ENCODE peak calls at places on chromosomes 4 and X, in four cellular contexts. Z is IMR-90, V is HCT116, A is K562. U is an unnamed sample.

GRCh38 chrX:39749728-39750127 is 348.0 kb downstream of the BCOR start:
- DNase-seq in Z (no peak), A (peak; percentile 47), V (no peak), U (no peak)

GRCh38 chr4:108775921-108776320 is 13.1 kb upstream of the ETNPPL start:
- DNase-seq in V (no peak), A (no peak), Z (no peak), U (no peak)

GRCh38 chrX:101257448-101258259 is 33.5 kb downstream of the TAF7L start:
- DNase-seq in A (no peak), Z (peak; percentile 76), V (no peak), U (no peak)

GRCh38 chr4:54231419-54232150 is 2.5 kb downstream of the PDGFRA start:
- DNase-seq in A (no peak), Z (peak; percentile 66), V (no peak), U (no peak)

GRCh38 chrX:136214551-136214950 is 36.6 kb downstream of the MAP7D3 start:
- DNase-seq in V (no peak), A (no peak), Z (peak; percentile 75), U (no peak)

GRCh38 chrX:15206306-15206705 is 63.6 kb downstream of the ASB9 start:
- DNase-seq in V (no peak), A (no peak), Z (no peak), U (no peak)

GRCh38 chrX:45134775-45135174 is 65.9 kb downstream of the DIPK2B start:
- DNase-seq in A (no peak), Z (no peak), V (no peak), U (no peak)

GRCh38 chr4:14110407-14110806 is 482.9 kb upstream of the BOD1L1 start:
- DNase-seq in Z (peak; percentile 85), A (no peak), V (no peak), U (peak; percentile 20)

GRCh38 chr4:147398556-147398955 is 82.3 kb upstream of the EDNRA start:
- DNase-seq in A (no peak), Z (no peak), V (no peak), U (no peak)

GRCh38 chr4:118821590-118822293 is 14.2 kb downstream of the SEC24D start:
- DNase-seq in V (no peak), Z (no peak), A (no peak), U (no peak)

GRCh38 chr4:148469938-148470337 is 27.7 kb upstream of the NR3C2 start:
- DNase-seq in V (no peak), A (no peak), Z (no peak), U (no peak)

GRCh38 chr4:79209822-79210635 is 115.8 kb downstream of the NAA11 start:
- DNase-seq in V (no peak), Z (no peak), A (peak; percentile 79), U (no peak)

GRCh38 chr4:81180916-81181315 is 34.1 kb downstream of the PRKG2 start:
- DNase-seq in V (no peak), Z (no peak), A (no peak), U (no peak)

GRCh38 chr4:73051625-73052024 is 17.9 kb downstream of the COX18 start:
- DNase-seq in Z (no peak), V (no peak), A (no peak), U (no peak)

GRCh38 chrX:51395807-51396728 is 63.4 kb downstream of the NUDT10 start:
- DNase-seq in A (no peak), V (no peak), Z (no peak), U (peak; percentile 11)

GRCh38 chrX:1502853-1503252 is 34.1 kb downstream of the P2RY8 start:
- DNase-seq in A (no peak), Z (no peak), V (no peak), U (no peak)

GRCh38 chrX:1500701-1501624 is 36.0 kb downstream of the P2RY8 start:
- DNase-seq in V (no peak), A (no peak), Z (no peak), U (no peak)

GRCh38 chrX:1507511-1508463 is 29.2 kb downstream of the P2RY8 start:
- DNase-seq in Z (no peak), V (no peak), A (no peak), U (no peak)

GRCh38 chrX:1506916-1507315 is 30.1 kb downstream of the P2RY8 start:
- DNase-seq in Z (no peak), V (no peak), A (no peak), U (no peak)

GRCh38 chrX:1502241-1502640 is 34.7 kb downstream of the P2RY8 start:
- DNase-seq in Z (no peak), A (no peak), V (no peak), U (no peak)
- TF ChIP-seq CEBPB in Z (no peak), A (no peak), V (no peak), U (no peak)

DNA sequence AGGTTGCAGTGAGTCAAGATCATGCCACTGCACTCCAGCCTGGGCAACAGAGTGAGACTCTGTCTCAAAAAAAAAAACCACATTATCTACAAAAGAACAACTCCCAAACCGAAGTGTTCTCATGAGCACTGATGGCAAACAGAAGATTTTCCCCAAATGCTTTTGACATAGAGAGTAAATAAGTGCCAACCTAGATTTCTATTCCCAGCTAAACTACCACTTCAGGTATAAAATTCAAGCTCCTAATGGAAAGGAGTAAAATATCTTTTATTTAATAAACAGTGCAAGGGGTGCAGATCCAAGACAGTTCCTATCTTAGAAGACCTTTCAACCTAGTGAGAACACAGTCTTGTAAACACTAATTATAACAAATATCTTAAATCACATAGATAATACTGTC is 170.3 kb downstream of the TENM3 start:
- DNase-seq in A (no peak), Z (no peak), V (no peak), U (no peak)
- H3K4me2 ChIP-seq in A (no peak overlapping the region), Z (no peak overlapping the region), V (no peak overlapping the region), U (no peak overlapping the region)

DNA sequence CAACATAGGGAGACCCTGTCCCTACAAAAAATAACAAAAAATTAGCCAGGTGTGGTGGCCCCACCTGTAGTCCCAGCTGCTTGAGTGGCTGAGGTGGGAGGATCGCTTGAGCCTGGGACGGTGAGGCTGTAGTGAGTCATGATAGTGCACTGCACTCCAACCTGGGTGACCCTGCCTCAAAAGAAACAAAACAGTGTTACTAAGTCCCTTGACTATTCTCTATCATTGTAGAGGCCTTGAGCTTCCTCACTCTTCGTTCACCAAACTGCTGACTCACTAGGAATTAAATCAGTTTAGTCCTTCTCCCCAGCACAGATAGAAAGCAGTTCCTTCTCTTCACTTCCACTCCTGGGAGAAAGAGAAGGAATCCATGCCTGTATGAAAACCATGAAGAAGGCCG is 14.5 kb downstream of the CDS1 start:
- DNase-seq in A (no peak), V (peak; percentile 64), Z (no peak), U (no peak)
- TF ChIP-seq CEBPB in A (no peak), V (no peak), Z (no peak), U (no peak)

GRCh38 chr4:159981457-159981856 is 878.6 kb downstream of the RAPGEF2 start:
- DNase-seq in V (no peak), A (no peak), Z (no peak), U (no peak)

GRCh38 chr4:159979351-159979750 is 876.5 kb downstream of the RAPGEF2 start:
- DNase-seq in A (no peak), V (no peak), Z (no peak), U (no peak)

GRCh38 chr4:159979953-159980352 is 877.1 kb downstream of the RAPGEF2 start:
- DNase-seq in A (no peak), Z (no peak), V (no peak), U (no peak)

GRCh38 chr4:159977907-159978617 is 875.2 kb downstream of the RAPGEF2 start:
- DNase-seq in Z (no peak), A (no peak), V (no peak), U (no peak)

DNA sequence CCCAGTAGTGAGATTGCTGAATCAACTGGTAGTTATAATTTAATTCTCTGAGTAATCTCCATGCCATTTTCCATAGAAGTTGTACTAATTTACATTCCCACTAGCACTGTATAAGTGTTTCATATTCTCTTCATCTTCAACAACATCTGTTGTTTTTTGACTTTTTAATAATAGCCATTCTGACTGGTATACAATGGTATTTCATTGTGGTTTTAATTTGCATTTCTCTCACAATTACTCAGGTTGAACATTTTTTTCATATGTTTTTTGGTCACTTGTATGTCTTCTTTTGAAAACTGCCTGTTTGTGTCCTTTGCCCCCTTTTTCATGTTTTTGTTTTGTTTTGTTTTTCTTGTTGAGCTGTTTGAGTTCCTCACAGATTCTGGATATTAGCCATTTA is 880.2 kb downstream of the RAPGEF2 start:
- DNase-seq in A (no peak), Z (no peak), V (no peak), U (no peak)
- H3K4me2 ChIP-seq in A (no peak overlapping the region), Z (no peak overlapping the region), V (no peak overlapping the region), U (no peak overlapping the region)

GRCh38 chrX:7149421-7149820 is 1.5 kb upstream of the PUDP start:
- DNase-seq in V (no peak), A (no peak), Z (no peak), U (no peak)

GRCh38 chrX:7146703-7147430 is 645 bp upstream of the STS start:
- DNase-seq in V (no peak), Z (no peak), A (peak; percentile 42), U (no peak)

GRCh38 chrX:7147978-7148824 is at the start of gene PUDP:
- DNase-seq in Z (peak; percentile 83), V (peak; percentile 37), A (peak; percentile 95), U (peak; percentile 73)

GRCh38 chrX:7146026-7146702 is 1.3 kb upstream of the STS start:
- DNase-seq in V (no peak), Z (no peak), A (no peak), U (no peak)

DNA sequence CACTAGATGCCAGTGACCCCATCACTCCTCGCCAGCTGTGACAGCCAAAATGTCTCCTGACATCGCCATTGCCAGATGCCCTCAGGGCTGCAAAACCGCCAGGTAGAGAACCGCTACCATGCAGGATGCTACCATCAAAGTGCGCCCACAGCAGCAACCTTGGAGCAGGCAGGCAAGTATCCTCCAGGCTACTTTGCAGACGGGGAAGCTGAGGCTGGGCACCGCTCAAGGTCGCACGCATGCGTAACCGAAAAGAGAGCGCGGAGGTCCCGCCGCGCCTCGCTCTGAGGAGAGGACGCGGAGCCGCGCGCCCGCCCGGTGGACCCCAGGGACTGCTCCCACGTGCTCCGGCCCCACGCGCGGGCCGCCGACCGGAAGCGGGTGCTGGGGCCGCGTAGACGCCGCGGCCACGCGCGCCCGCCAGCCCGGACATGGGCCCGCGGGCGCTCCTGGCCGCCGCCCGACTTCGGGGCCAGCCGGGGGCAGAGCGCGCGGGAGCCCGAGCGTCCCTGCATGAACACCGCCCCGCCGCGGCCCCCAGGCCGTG is at the start of gene STS:
- DNase-seq in A (no peak), V (no peak), Z (peak; percentile 14), U (no peak)
- TF ChIP-seq CEBPB in A (no peak), V (no peak), Z (no peak), U (no peak)

GRCh38 chr4:2060578-2061207 is 1.6 kb downstream of the NAT8L start:
- DNase-seq in A (no peak), Z (no peak), V (no peak), U (no peak)
- H3K4me2 ChIP-seq in A (no peak overlapping the region), Z (no peak overlapping the region), V (peak overlapping the region; percentile 82), U (peak overlapping the region; percentile 91)

DNA sequence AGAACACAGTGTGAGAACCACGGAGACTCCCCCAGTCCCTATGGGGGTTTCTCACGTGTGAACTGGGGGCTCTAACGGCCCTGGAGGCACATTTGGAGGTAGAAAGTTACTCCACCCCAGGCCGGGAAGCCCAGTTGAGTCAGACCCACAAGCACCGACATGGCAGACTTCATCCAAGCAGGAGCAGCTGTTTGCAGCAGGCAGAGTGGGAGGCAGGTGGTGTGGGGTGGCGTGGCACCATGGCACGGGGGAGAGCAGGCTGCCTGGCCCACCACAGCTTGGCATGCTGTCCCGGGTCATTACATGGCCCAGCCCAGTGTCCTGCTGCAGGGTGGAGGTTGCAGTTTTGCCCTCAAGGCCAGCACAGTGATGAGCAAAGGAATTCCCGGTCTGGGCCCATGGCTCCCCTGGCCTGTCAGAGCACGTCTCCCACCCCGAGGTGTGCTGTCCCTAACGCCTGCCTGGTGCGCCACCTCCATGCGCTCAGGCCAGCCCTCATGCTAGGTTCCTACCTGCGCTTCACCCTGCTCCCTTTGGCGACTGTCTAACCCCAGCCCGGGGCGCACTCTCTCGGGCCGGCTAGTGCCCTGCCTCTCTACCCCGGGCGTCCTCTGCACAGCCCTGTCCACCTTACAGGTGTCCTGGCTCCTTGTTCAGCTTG is 90.6 kb upstream of the AFAP1 start:
- DNase-seq in V (no peak), Z (no peak), A (no peak), U (no peak)
- TF ChIP-seq CEBPB in V (no peak), Z (no peak), A (no peak), U (no peak)

U was measured in A549.